ENCODE peak calls at places on chromosomes 6 and 20, in seven cellular contexts. Y is stimulated activated CD8-positive, alpha-beta memory T cell treated with anti-CD3 and anti-CD28 coated beads, Interleukin-4, amount 100 ng/mL, for 24 hours; G is aorta; D is cardiac fibroblast; R is DND-41; O is GDM1; B is GM20000. W is an unnamed sample.

GRCh38 chr6:124882580-124883393 is 79.5 kb upstream of the RNF217 start:
- DNase-seq in Y (no peak), G (no peak), D (peak), R (no peak), O (no peak), B (no peak), W (peak)

GRCh38 chr20:62042025-62042820 is 23.5 kb downstream of the TAF4 start:
- DNase-seq in Y (no peak), G (peak), D (no peak), R (no peak), O (no peak), B (no peak), W (no peak)

GRCh38 chr20:48329676-48330644 is 497.8 kb downstream of the PREX1 start:
- DNase-seq in Y (no peak), G (no peak), D (peak), R (peak), O (no peak), B (peak), W (peak)

GRCh38 chr6:45900808-45901752 is 114.6 kb downstream of the CLIC5 start:
- DNase-seq in Y (no peak), G (no peak), D (peak), R (no peak), O (no peak), B (no peak), W (peak)

GRCh38 chr6:99905209-99906106 is 88.6 kb downstream of the MCHR2 start:
- DNase-seq in Y (no peak), G (no peak), D (peak), R (peak), O (no peak), B (peak), W (peak)

GRCh38 chr6:31652925-31653724 is 664 bp upstream of the BAG6 start:
- DNase-seq in Y (peak), G (peak), D (no peak), R (peak), O (peak), B (peak), W (peak)

GRCh38 chr20:51529027-51529749 is 13.3 kb downstream of the NFATC2 start:
- DNase-seq in Y (peak), G (no peak), D (peak), R (no peak), O (no peak), B (no peak), W (no peak)

GRCh38 chr20:24964518-24964838 is 15.4 kb downstream of the CST7 start:
- DNase-seq in Y (no peak), G (no peak), D (no peak), R (no peak), O (no peak), B (no peak), W (no peak)

GRCh38 chr6:25959890-25960531 is 2.6 kb upstream of the TRIM38 start:
- DNase-seq in Y (no peak), G (no peak), D (peak), R (no peak), O (no peak), B (no peak), W (peak)

GRCh38 chr6:116387374-116387773 is 16.6 kb downstream of the DSE start:
- DNase-seq in Y (no peak), G (no peak), D (peak), R (no peak), O (no peak), B (peak), W (peak)

GRCh38 chr6:138482816-138483215 is 16.5 kb downstream of the NHSL1 start:
- DNase-seq in Y (no peak), G (no peak), D (no peak), R (no peak), O (no peak), B (no peak), W (no peak)

GRCh38 chr20:52482049-52482448 is 290.5 kb upstream of the ZFP64 start:
- DNase-seq in Y (no peak), G (no peak), D (peak), R (no peak), O (no peak), B (no peak), W (no peak)

GRCh38 chr20:9286501-9286900 is 217.6 kb downstream of the PLCB4 start:
- DNase-seq in Y (no peak), G (no peak), D (peak), R (no peak), O (no peak), B (no peak), W (peak)

GRCh38 chr6:133768656-133769295 is 120.1 kb upstream of the TCF21 start:
- DNase-seq in Y (no peak), G (peak), D (peak), R (no peak), O (no peak), B (no peak), W (no peak)

GRCh38 chr20:1946762-1947534 is 46.9 kb downstream of the PDYN start:
- DNase-seq in Y (no peak), G (peak), D (peak), R (no peak), O (no peak), B (no peak), W (peak)

GRCh38 chr6:7143161-7143974 is 35.6 kb downstream of the RREB1 start:
- DNase-seq in Y (no peak), G (no peak), D (no peak), R (no peak), O (no peak), B (no peak), W (no peak)

GRCh38 chr6:119524410-119524809 is 174.8 kb upstream of the MAN1A1 start:
- DNase-seq in Y (no peak), G (no peak), D (no peak), R (no peak), O (no peak), B (no peak), W (no peak)

GRCh38 chr6:96923871-96924493 is 546 bp upstream of the KLHL32 start:
- DNase-seq in Y (no peak), G (no peak), D (no peak), R (no peak), O (no peak), B (no peak), W (no peak)

GRCh38 chr20:21262812-21263211 is 40.3 kb upstream of the XRN2 start:
- DNase-seq in Y (no peak), G (no peak), D (no peak), R (no peak), O (no peak), B (no peak), W (no peak)

GRCh38 chr6:138382498-138383265 is 5.0 kb downstream of the SMIM28 start:
- DNase-seq in Y (no peak), G (no peak), D (no peak), R (no peak), O (no peak), B (no peak), W (no peak)

GRCh38 chr6:139539852-139540251 is 165.4 kb upstream of the CITED2 start:
- DNase-seq in Y (no peak), G (peak), D (peak), R (no peak), O (no peak), B (no peak), W (peak)

GRCh38 chr6:149077208-149077607 is 240.3 kb upstream of the TAB2 start:
- DNase-seq in Y (no peak), G (no peak), D (peak), R (no peak), O (no peak), B (no peak), W (peak)

GRCh38 chr6:56022678-56023077 is 147.3 kb upstream of the BMP5 start:
- DNase-seq in Y (no peak), G (no peak), D (no peak), R (no peak), O (no peak), B (no peak), W (no peak)

GRCh38 chr20:17501701-17502100 is 29.5 kb downstream of the BFSP1 start:
- DNase-seq in Y (no peak), G (no peak), D (no peak), R (no peak), O (no peak), B (no peak), W (no peak)

GRCh38 chr20:25600632-25601031 is 15.3 kb upstream of the NINL start:
- DNase-seq in Y (no peak), G (no peak), D (no peak), R (no peak), O (no peak), B (no peak), W (no peak)

GRCh38 chr6:98470821-98471220 is 363.6 kb upstream of the POU3F2 start:
- DNase-seq in Y (no peak), G (no peak), D (no peak), R (no peak), O (no peak), B (no peak), W (no peak)

GRCh38 chr6:47650553-47651432 is 47.6 kb upstream of the ADGRF4 start:
- DNase-seq in Y (no peak), G (no peak), D (no peak), R (no peak), O (no peak), B (no peak), W (no peak)

GRCh38 chr20:5705827-5706226 is 44.4 kb upstream of the SHLD1 start:
- DNase-seq in Y (no peak), G (no peak), D (no peak), R (no peak), O (no peak), B (no peak), W (no peak)

GRCh38 chr6:159762681-159763293 is 942 bp downstream of the ACAT2 start:
- DNase-seq in Y (no peak), G (no peak), D (no peak), R (peak), O (no peak), B (peak), W (no peak)

GRCh38 chr6:9086331-9086730 is 651.0 kb upstream of the SLC35B3 start:
- DNase-seq in Y (no peak), G (no peak), D (no peak), R (no peak), O (no peak), B (no peak), W (no peak)

W was measured in HCEC 1CT.